ENCODE peak calls at places on chromosome 7, in five cellular contexts. U, J, T, M and P are unnamed samples.

GRCh38 chr7:42235734-42236133 is 1.3 kb downstream of the GLI3 start:
- DNase-seq in U (no peak), J (no peak), T (peak), M (no peak), P (no peak)

GRCh38 chr7:157501576-157501975 is 164.8 kb downstream of the DNAJB6 start:
- DNase-seq in U (no peak), J (no peak), T (no peak), M (no peak), P (no peak)

GRCh38 chr7:106285801-106286492 is 1.2 kb upstream of the NAMPT start:
- DNase-seq in U (no peak), J (no peak), T (no peak), M (peak), P (no peak)

GRCh38 chr7:68176974-68177373 is 1180.3 kb downstream of the TYW1 start:
- DNase-seq in U (peak), J (peak), T (peak), M (peak), P (peak)

GRCh38 chr7:141001122-141001521 is 13.6 kb downstream of the MRPS33 start:
- DNase-seq in U (no peak), J (no peak), T (no peak), M (no peak), P (no peak)

GRCh38 chr7:47401571-47402570 is 180.0 kb downstream of the TNS3 start:
- DNase-seq in U (no peak), J (no peak), T (no peak), M (no peak), P (no peak)

GRCh38 chr7:105654994-105655900 is 74.0 kb upstream of the EFCAB10 start:
- DNase-seq in U (peak), J (no peak), T (peak), M (no peak), P (no peak)

GRCh38 chr7:124101173-124101768 is 68.4 kb upstream of the TMEM229A start:
- DNase-seq in U (peak), J (no peak), T (peak), M (no peak), P (no peak)

GRCh38 chr7:111029574-111030357 is 61.2 kb upstream of the LRRN3 start:
- DNase-seq in U (peak), J (peak), T (no peak), M (peak), P (peak)

GRCh38 chr7:94477878-94478277 is 31.7 kb upstream of the CASD1 start:
- DNase-seq in U (no peak), J (no peak), T (no peak), M (no peak), P (no peak)

DNA sequence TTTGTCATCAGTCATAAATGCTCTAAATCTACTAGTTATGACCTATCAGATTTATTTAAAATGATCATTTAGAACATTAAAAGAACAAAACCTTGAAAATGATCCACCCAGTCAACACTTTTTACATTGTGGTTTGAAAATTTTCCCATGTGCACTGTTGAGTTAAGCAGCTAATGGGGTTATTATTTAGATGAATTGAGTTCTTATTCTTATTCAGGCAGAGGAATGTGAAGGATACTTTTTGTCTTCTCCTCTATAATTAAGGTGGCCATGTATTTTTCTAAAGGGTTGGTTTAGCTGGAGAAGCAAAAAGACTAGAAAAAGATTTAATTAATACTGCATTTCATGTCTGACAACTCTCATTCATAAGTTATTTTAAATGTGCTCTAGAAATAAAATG is 74.9 kb upstream of the FEZF1 start:
- DNase-seq in U (no peak), J (no peak), T (no peak), M (no peak), P (no peak)
- H3K4me3 ChIP-seq in U (no peak), J (no peak), T (no peak), M (no peak), P (no peak)

DNA sequence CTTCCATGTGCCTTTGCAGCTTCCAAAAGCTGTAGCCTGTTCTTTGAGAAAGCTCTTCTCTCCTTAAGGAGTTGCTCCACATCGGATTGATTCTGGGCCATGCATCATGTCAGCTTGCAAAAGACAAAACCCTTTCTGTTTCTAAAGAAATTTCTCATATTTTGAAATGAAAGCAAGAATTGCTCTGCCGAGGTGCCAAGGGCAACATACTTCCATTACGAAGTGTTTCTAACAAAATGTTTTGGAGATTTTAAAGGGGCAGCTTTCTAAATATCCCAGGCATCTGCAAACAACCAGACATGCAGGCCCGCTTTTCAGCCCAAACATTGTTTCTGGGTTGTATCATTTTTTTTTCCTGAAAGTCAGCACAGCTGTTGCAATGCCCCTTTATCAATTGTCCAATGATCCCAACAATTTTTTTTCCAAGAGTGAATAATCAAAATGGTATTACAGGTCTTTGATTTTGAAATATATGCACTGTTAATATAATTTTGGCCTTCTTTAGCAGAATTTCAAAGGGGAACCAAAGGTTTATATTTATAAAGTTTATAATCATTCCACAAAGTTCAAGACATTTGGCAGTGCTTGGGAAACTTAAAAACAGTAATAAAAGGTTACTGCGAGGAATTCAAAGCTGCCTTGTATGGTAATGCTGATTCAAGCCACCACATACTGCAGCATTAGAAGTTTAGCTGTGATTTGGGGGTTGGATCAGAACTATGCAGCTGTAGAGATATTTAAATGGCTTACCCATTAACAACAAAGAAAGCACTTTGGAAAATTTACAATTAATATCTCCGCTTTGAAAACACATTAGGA is 61.0 kb downstream of the TES start:
- DNase-seq in U (no peak), J (no peak), T (no peak), M (no peak), P (no peak)
- H3K4me3 ChIP-seq in U (no peak), J (peak), T (no peak), M (no peak), P (no peak)

GRCh38 chr7:130151591-130152269 is 53.5 kb downstream of the TMEM209 start:
- DNase-seq in U (no peak), J (no peak), T (no peak), M (no peak), P (peak)

GRCh38 chr7:130150587-130150986 is 54.6 kb downstream of the TMEM209 start:
- DNase-seq in U (peak), J (no peak), T (no peak), M (no peak), P (no peak)

GRCh38 chr7:130148561-130148960 is 56.6 kb downstream of the TMEM209 start:
- DNase-seq in U (no peak), J (no peak), T (no peak), M (no peak), P (no peak)

GRCh38 chr7:130147710-130148325 is 57.4 kb downstream of the TMEM209 start:
- DNase-seq in U (no peak), J (no peak), T (no peak), M (no peak), P (no peak)

DNA sequence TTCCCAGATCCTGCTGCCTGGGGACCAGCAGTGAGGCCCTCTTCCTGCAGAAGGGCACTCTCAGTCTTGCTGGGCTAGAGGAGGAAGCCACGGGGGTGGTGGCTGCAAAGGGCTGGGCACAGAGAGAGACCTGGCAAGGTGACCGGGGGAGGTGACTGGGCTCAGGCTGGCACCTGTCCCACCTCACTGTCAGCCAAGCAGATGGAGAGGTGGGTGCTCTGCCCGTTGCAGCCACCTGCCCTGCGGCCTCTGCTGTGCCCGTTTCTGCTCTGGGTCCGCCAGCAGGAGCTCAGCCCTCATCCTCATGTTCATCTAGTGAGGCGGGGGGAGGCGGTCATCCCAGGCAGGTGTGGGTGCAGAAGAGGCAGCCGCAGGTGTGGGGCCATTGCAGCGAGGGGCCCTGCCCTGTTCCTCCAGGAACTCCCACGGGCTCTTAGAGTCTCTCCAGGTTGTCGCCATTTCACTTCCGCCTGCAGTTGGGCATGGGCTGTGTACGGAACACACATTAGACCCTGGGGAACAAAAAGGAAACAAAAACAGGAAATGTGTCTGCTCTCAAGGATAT is 55.5 kb downstream of the TMEM209 start:
- DNase-seq in U (peak), J (no peak), T (no peak), M (no peak), P (no peak)
- H3K4me3 ChIP-seq in U (no peak), J (no peak), T (no peak), M (no peak), P (no peak)

DNA sequence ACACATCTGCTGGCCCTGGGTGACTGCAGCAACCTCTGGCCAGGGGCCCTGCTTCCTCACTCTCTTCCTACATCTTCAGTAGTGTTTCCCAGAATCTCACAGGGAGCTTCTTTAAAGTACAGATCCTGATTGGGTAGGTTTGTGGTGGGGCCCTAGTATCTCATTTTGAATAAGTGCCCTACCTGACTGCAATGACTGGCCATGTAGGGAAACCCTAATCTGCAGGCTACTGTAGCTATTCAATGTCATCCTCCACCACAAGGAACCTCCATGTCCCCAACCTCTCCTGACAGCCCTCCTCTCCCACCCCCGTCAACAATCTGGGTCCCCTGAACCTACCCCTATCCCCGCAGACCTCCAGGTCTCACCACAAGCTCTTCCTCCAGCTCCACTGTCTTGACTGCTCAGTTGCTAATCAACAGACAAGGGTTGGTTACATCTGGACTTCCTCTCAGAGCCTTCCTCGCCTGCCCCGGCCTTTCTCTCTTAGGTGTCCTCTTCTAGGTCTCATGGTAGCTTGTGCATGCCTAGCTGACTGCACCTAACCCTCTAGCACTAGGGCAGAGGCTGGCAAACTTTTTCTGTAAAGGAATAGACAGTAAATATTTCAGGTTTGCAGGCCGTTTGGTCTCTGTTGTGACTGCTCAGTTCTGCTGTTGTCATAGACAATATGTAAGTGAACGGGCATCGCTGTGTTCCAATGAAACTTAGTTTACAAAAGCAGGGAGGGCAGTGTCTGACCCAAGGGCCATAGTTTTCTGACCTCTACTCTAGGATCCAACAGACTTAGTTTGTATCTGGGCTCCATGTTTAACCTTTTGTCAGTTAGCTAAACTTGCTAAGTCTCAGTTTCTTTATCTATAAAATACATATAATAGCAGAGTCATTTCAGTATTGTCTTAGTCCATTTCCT is 121.1 kb downstream of the AOAH start:
- DNase-seq in U (no peak), J (no peak), T (no peak), M (no peak), P (no peak)
- H3K4me3 ChIP-seq in U (no peak), J (no peak), T (no peak), M (no peak), P (no peak)

DNA sequence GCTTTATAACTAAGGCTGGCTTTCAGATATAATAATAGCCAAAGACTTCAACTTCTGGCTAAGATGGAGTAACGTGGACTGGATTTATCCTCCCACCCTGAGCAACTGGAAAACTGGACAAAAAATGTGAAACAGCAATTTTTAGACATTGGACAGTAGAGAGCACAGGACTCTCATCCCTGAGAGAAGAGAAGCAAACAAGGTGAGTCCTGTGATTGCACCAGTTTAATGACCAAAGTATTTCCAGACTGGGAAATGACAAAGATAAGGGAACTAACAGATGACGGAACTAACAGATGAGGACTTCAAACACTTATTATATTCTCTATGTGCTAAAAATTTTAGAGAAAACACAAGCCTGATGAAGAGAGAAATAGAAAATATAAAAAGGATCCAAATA is 175.7 kb upstream of the SLC25A13 start:
- DNase-seq in U (no peak), J (no peak), T (no peak), M (no peak), P (no peak)
- H3K4me3 ChIP-seq in U (no peak), J (no peak), T (no peak), M (no peak), P (no peak)

GRCh38 chr7:154913645-154914579 is 89.0 kb downstream of the PAXIP1 start:
- DNase-seq in U (peak), J (no peak), T (peak), M (peak), P (peak)
- H3K4me3 ChIP-seq in U (no peak), J (peak), T (peak), M (peak), P (no peak)

DNA sequence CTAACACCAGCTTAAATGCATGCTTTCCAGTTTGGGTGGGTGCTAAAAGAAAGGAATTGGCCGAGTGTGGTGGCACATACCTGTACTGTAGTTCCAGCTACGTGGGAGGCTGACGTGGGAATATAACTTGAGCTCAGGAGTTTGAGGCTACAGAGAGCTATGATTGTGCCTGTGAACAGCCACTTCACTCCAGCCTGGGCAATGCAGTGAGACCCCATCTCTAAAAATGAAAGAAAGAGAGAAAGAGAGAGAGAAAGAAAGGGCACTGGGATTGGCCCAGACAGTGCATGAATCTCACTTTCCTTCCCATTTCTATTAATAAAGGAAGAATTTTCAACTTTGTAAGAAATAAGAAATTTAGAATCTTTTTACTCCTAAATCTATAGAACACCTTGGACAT is 265.4 kb downstream of the CREB5 start:
- DNase-seq in U (no peak), J (no peak), T (no peak), M (no peak), P (no peak)
- H3K4me3 ChIP-seq in U (no peak), J (no peak), T (no peak), M (no peak), P (no peak)